ENCODE peak calls at places on chromosomes 13 and 19, in six cellular contexts. D is caudate nucleus, M is C1 segment of cervical spinal cord, S is KBM-7, I is cardiac muscle cell, C is esophagus muscularis mucosa. O is an unnamed sample.

GRCh38 chr19:58372311-58373133 is 8.3 kb downstream of the ZNF837 start:
- DNase-seq in S (no peak), D (no peak), M (no peak), I (no peak), C (no peak), O (peak; percentile 23)

GRCh38 chr13:40585911-40586471 is 80.5 kb downstream of the FOXO1 start:
- DNase-seq in C (peak; percentile 29), M (no peak), D (no peak), I (no peak), S (no peak), O (peak; percentile 21)

GRCh38 chr19:49954933-49955332 is 6.0 kb downstream of the SIGLEC11 start:
- DNase-seq in M (no peak), I (no peak), S (no peak), C (no peak), D (no peak), O (no peak)

GRCh38 chr13:52371736-52372247 is 34.2 kb downstream of the THSD1 start:
- DNase-seq in D (no peak), I (no peak), C (no peak), S (peak; percentile 2), M (no peak), O (peak; percentile 63)

GRCh38 chr19:2567580-2567979 is 91.7 kb downstream of the GADD45B start:
- DNase-seq in S (peak; percentile 83), I (no peak), M (no peak), D (no peak), C (no peak), O (no peak)

GRCh38 chr13:32211788-32212187 is 103.4 kb downstream of the ZAR1L start:
- DNase-seq in D (no peak), S (no peak), I (peak; percentile 36), C (peak; percentile 87), M (no peak), O (no peak)

GRCh38 chr19:22595918-22596341 is 38.2 kb upstream of the ZNF492 start:
- DNase-seq in C (peak; percentile 81), D (no peak), M (no peak), S (no peak), I (no peak), O (no peak)

GRCh38 chr19:34182125-34182524 is 9.8 kb downstream of the LSM14A start:
- DNase-seq in C (no peak), I (no peak), M (no peak), S (no peak), D (no peak), O (no peak)

GRCh38 chr19:18433735-18434398 is 4.1 kb downstream of the ISYNA1 start:
- DNase-seq in S (no peak), I (peak; percentile 55), M (no peak), C (no peak), D (no peak), O (no peak)

GRCh38 chr19:45294291-45295029 is 28.2 kb downstream of the CKM start:
- DNase-seq in M (peak; percentile 19), C (no peak), D (peak; percentile 48), I (peak; percentile 16), S (no peak), O (no peak)

GRCh38 chr13:91894311-91894710 is 495.9 kb downstream of the GPC5 start:
- DNase-seq in D (no peak), I (no peak), M (no peak), C (no peak), S (no peak), O (no peak)

GRCh38 chr19:40638327-40638726 is 37.2 kb downstream of the LTBP4 start:
- DNase-seq in I (no peak), D (no peak), C (no peak), M (no peak), S (no peak), O (no peak)

GRCh38 chr19:10858204-10858828 is 10.1 kb downstream of the C19orf38 start:
- DNase-seq in I (peak; percentile 53), M (no peak), C (no peak), S (peak; percentile 42), D (no peak), O (peak; percentile 44)

GRCh38 chr19:11347546-11347945 is 1.2 kb downstream of the CCDC159 start:
- DNase-seq in C (no peak), D (no peak), S (peak; percentile 32), I (no peak), M (no peak), O (no peak)

GRCh38 chr19:14974488-14974887 is 5.2 kb downstream of the SLC1A6 start:
- DNase-seq in D (no peak), M (no peak), C (no peak), I (no peak), S (no peak), O (no peak)

GRCh38 chr13:36323408-36323807 is 22.8 kb downstream of the SPART start:
- DNase-seq in S (no peak), C (no peak), I (no peak), D (no peak), M (no peak), O (no peak)

GRCh38 chr19:38718747-38719543 is 25.3 kb downstream of the CAPN12 start:
- DNase-seq in C (no peak), D (peak; percentile 26), M (peak; percentile 48), I (peak; percentile 59), S (no peak), O (peak; percentile 37)

GRCh38 chr13:59914556-59914955 is 249.2 kb downstream of the DIAPH3 start:
- DNase-seq in C (no peak), D (no peak), M (no peak), I (no peak), S (no peak), O (no peak)

GRCh38 chr13:110536006-110536693 is 25.4 kb downstream of the RAB20 start:
- DNase-seq in M (peak; percentile 39), C (no peak), S (peak; percentile 86), I (no peak), D (no peak), O (no peak)

GRCh38 chr13:85582890-85583289 is 216.3 kb downstream of the SLITRK6 start:
- DNase-seq in M (no peak), D (no peak), S (no peak), C (no peak), I (no peak), O (no peak)

O was measured in SK-MEL-5.